ENCODE peak calls at places on chromosomes 4 and X, in eight cellular contexts. One of them, this sample, is unnamed.

GRCh38 chr4:112127736-112128322 is 17.4 kb upstream of the FAM241A start:
- DNase-seq in H9: no peak
- DNase-seq in OCI-LY7: no peak
- DNase-seq in ovary: no peak
- DNase-seq in colonic mucosa: no peak
- DNase-seq in CD8-positive, alpha-beta T cell: no peak
- DNase-seq in A549: no peak
- DNase-seq in fibroblast of lung: no peak
- DNase-seq in this sample: no peak

GRCh38 chr4:22515145-22515887 is 550 bp downstream of the ADGRA3 start:
- DNase-seq in H9: peak; percentile 71
- DNase-seq in OCI-LY7: no peak
- DNase-seq in ovary: peak; percentile 76
- DNase-seq in colonic mucosa: peak; percentile 78
- DNase-seq in CD8-positive, alpha-beta T cell: no peak
- DNase-seq in A549: peak; percentile 74
- DNase-seq in fibroblast of lung: peak; percentile 81
- DNase-seq in this sample: peak; percentile 83

GRCh38 chrX:71366674-71367256 is 608 bp downstream of the TAF1 start:
- DNase-seq in H9: no peak
- DNase-seq in OCI-LY7: peak; percentile 33
- DNase-seq in ovary: no peak
- DNase-seq in colonic mucosa: peak; percentile 36
- DNase-seq in CD8-positive, alpha-beta T cell: peak; percentile 26
- DNase-seq in A549: peak; percentile 23
- DNase-seq in fibroblast of lung: peak; percentile 27
- DNase-seq in this sample: peak; percentile 14

GRCh38 chrX:54560411-54560810 is 30.4 kb downstream of the GNL3L start:
- DNase-seq in H9: no peak
- DNase-seq in OCI-LY7: no peak
- DNase-seq in ovary: no peak
- DNase-seq in colonic mucosa: no peak
- DNase-seq in CD8-positive, alpha-beta T cell: no peak
- DNase-seq in A549: no peak
- DNase-seq in fibroblast of lung: no peak
- DNase-seq in this sample: no peak

GRCh38 chr4:80187677-80188076 is 9.6 kb upstream of the PRDM8 start:
- DNase-seq in H9: no peak
- DNase-seq in OCI-LY7: no peak
- DNase-seq in ovary: no peak
- DNase-seq in colonic mucosa: no peak
- DNase-seq in CD8-positive, alpha-beta T cell: no peak
- DNase-seq in A549: no peak
- DNase-seq in fibroblast of lung: no peak
- DNase-seq in this sample: no peak

GRCh38 chr4:4440333-4441061 is 53.6 kb downstream of the NSG1 start:
- DNase-seq in H9: no peak
- DNase-seq in OCI-LY7: no peak
- DNase-seq in ovary: no peak
- DNase-seq in colonic mucosa: no peak
- DNase-seq in CD8-positive, alpha-beta T cell: no peak
- DNase-seq in A549: no peak
- DNase-seq in fibroblast of lung: no peak
- DNase-seq in this sample: no peak

GRCh38 chr4:189377576-189377975 is 563.1 kb upstream of the FRG1 start:
- DNase-seq in H9: no peak
- DNase-seq in OCI-LY7: no peak
- DNase-seq in ovary: no peak
- DNase-seq in colonic mucosa: no peak
- DNase-seq in CD8-positive, alpha-beta T cell: no peak
- DNase-seq in A549: no peak
- DNase-seq in fibroblast of lung: no peak
- DNase-seq in this sample: no peak

GRCh38 chrX:19739683-19740082 is 147.7 kb downstream of the SH3KBP1 start:
- DNase-seq in H9: peak; percentile 59
- DNase-seq in OCI-LY7: peak; percentile 58
- DNase-seq in ovary: peak; percentile 50
- DNase-seq in colonic mucosa: peak; percentile 70
- DNase-seq in CD8-positive, alpha-beta T cell: peak; percentile 41
- DNase-seq in A549: peak; percentile 74
- DNase-seq in fibroblast of lung: peak; percentile 70
- DNase-seq in this sample: peak; percentile 60

GRCh38 chrX:47047989-47048388 is 30.3 kb upstream of the RGN start:
- DNase-seq in H9: no peak
- DNase-seq in OCI-LY7: no peak
- DNase-seq in ovary: no peak
- DNase-seq in colonic mucosa: no peak
- DNase-seq in CD8-positive, alpha-beta T cell: no peak
- DNase-seq in A549: no peak
- DNase-seq in fibroblast of lung: peak; percentile 6
- DNase-seq in this sample: peak; percentile 82

GRCh38 chr4:143085224-143085623 is 99.5 kb upstream of the USP38 start:
- DNase-seq in H9: no peak
- DNase-seq in OCI-LY7: no peak
- DNase-seq in ovary: no peak
- DNase-seq in colonic mucosa: no peak
- DNase-seq in CD8-positive, alpha-beta T cell: no peak
- DNase-seq in A549: peak; percentile 2
- DNase-seq in fibroblast of lung: peak; percentile 33
- DNase-seq in this sample: no peak

GRCh38 chr4:134027931-134028330 is 173.7 kb downstream of the PABPC4L start:
- DNase-seq in H9: no peak
- DNase-seq in OCI-LY7: no peak
- DNase-seq in ovary: no peak
- DNase-seq in colonic mucosa: no peak
- DNase-seq in CD8-positive, alpha-beta T cell: no peak
- DNase-seq in A549: peak; percentile 34
- DNase-seq in fibroblast of lung: peak; percentile 76
- DNase-seq in this sample: no peak

GRCh38 chrX:153580700-153581386 is 18.1 kb downstream of the CCNQ start:
- DNase-seq in H9: peak; percentile 61
- DNase-seq in OCI-LY7: no peak
- DNase-seq in ovary: no peak
- DNase-seq in colonic mucosa: no peak
- DNase-seq in CD8-positive, alpha-beta T cell: no peak
- DNase-seq in A549: peak; percentile 14
- DNase-seq in fibroblast of lung: no peak
- DNase-seq in this sample: no peak

GRCh38 chr4:123643691-123644090 is 247.1 kb downstream of the SPRY1 start:
- DNase-seq in H9: no peak
- DNase-seq in OCI-LY7: no peak
- DNase-seq in ovary: no peak
- DNase-seq in colonic mucosa: no peak
- DNase-seq in CD8-positive, alpha-beta T cell: no peak
- DNase-seq in A549: no peak
- DNase-seq in fibroblast of lung: no peak
- DNase-seq in this sample: no peak

GRCh38 chr4:123638834-123639233 is 242.2 kb downstream of the SPRY1 start:
- DNase-seq in H9: no peak
- DNase-seq in OCI-LY7: no peak
- DNase-seq in ovary: no peak
- DNase-seq in colonic mucosa: no peak
- DNase-seq in CD8-positive, alpha-beta T cell: no peak
- DNase-seq in A549: no peak
- DNase-seq in fibroblast of lung: no peak
- DNase-seq in this sample: no peak

GRCh38 chr4:123640271-123640670 is 243.7 kb downstream of the SPRY1 start:
- DNase-seq in H9: no peak
- DNase-seq in OCI-LY7: no peak
- DNase-seq in ovary: no peak
- DNase-seq in colonic mucosa: no peak
- DNase-seq in CD8-positive, alpha-beta T cell: no peak
- DNase-seq in A549: no peak
- DNase-seq in fibroblast of lung: no peak
- DNase-seq in this sample: no peak

GRCh38 chr4:123640824-123641223 is 244.2 kb downstream of the SPRY1 start:
- DNase-seq in H9: no peak
- DNase-seq in OCI-LY7: no peak
- DNase-seq in ovary: no peak
- DNase-seq in colonic mucosa: no peak
- DNase-seq in CD8-positive, alpha-beta T cell: no peak
- DNase-seq in A549: no peak
- DNase-seq in fibroblast of lung: no peak
- DNase-seq in this sample: no peak
- H3K4me1 ChIP-seq in H9: no peaks in the 10 kb centered on the region
- H3K4me1 ChIP-seq in OCI-LY7: no peaks in the 10 kb centered on the region
- H3K4me1 ChIP-seq in ovary: no peaks in the 10 kb centered on the region
- H3K4me1 ChIP-seq in colonic mucosa: no peaks in the 10 kb centered on the region
- H3K4me1 ChIP-seq in CD8-positive, alpha-beta T cell: no peaks in the 10 kb centered on the region
- H3K4me1 ChIP-seq in A549: no peaks in the 10 kb centered on the region
- H3K4me1 ChIP-seq in fibroblast of lung: no peaks in the 10 kb centered on the region
- H3K4me1 ChIP-seq in this sample: no peaks in the 10 kb centered on the region

DNA sequence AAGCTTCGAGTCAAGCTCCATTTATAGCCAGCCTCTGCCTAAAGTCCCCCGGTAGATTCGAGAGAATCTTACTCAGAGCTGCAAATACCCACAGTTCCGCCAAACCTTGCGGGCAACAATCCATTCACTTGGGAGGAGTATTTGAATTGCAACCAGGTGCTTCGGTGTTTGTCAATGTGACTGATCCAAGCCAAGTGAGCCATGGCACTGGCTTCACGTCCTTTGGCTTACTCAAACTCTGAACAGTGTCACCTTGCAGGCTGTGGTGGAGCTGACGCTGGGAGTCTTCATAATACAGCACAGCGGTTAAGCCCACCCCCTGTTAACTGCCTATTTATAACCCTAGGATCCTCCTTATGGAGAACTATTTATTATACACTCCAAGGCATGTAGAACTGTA is 11.2 kb downstream of the CD40LG start:
- DNase-seq in H9: no peak
- DNase-seq in OCI-LY7: no peak
- DNase-seq in ovary: no peak
- DNase-seq in colonic mucosa: no peak
- DNase-seq in CD8-positive, alpha-beta T cell: no peak
- DNase-seq in A549: no peak
- DNase-seq in fibroblast of lung: no peak
- DNase-seq in this sample: no peak
- H3K4me1 ChIP-seq in H9: no peaks in the 10 kb centered on the region
- H3K4me1 ChIP-seq in OCI-LY7: peaks cover 14% of the 10 kb centered on the region
- H3K4me1 ChIP-seq in ovary: no peaks in the 10 kb centered on the region
- H3K4me1 ChIP-seq in colonic mucosa: no peaks in the 10 kb centered on the region
- H3K4me1 ChIP-seq in CD8-positive, alpha-beta T cell: peaks cover 54% of the 10 kb centered on the region
- H3K4me1 ChIP-seq in A549: no peaks in the 10 kb centered on the region
- H3K4me1 ChIP-seq in fibroblast of lung: no peaks in the 10 kb centered on the region
- H3K4me1 ChIP-seq in this sample: no peaks in the 10 kb centered on the region

GRCh38 chr4:7139167-7139979 is 53.0 kb upstream of the SORCS2 start:
- DNase-seq in H9: no peak
- DNase-seq in OCI-LY7: no peak
- DNase-seq in ovary: no peak
- DNase-seq in colonic mucosa: no peak
- DNase-seq in CD8-positive, alpha-beta T cell: no peak
- DNase-seq in A549: no peak
- DNase-seq in fibroblast of lung: no peak
- DNase-seq in this sample: no peak

GRCh38 chr4:7140062-7140691 is 52.2 kb upstream of the SORCS2 start:
- DNase-seq in H9: no peak
- DNase-seq in OCI-LY7: no peak
- DNase-seq in ovary: no peak
- DNase-seq in colonic mucosa: no peak
- DNase-seq in CD8-positive, alpha-beta T cell: no peak
- DNase-seq in A549: no peak
- DNase-seq in fibroblast of lung: no peak
- DNase-seq in this sample: no peak

GRCh38 chr4:7138223-7139166 is 53.8 kb upstream of the SORCS2 start:
- DNase-seq in H9: no peak
- DNase-seq in OCI-LY7: no peak
- DNase-seq in ovary: no peak
- DNase-seq in colonic mucosa: no peak
- DNase-seq in CD8-positive, alpha-beta T cell: no peak
- DNase-seq in A549: no peak
- DNase-seq in fibroblast of lung: no peak
- DNase-seq in this sample: no peak

GRCh38 chr4:7135389-7135746 is 57.0 kb upstream of the SORCS2 start:
- DNase-seq in H9: no peak
- DNase-seq in OCI-LY7: no peak
- DNase-seq in ovary: no peak
- DNase-seq in colonic mucosa: no peak
- DNase-seq in CD8-positive, alpha-beta T cell: no peak
- DNase-seq in A549: no peak
- DNase-seq in fibroblast of lung: peak; percentile 68
- DNase-seq in this sample: no peak

GRCh38 chr4:7137346-7138200 is 54.8 kb upstream of the SORCS2 start:
- DNase-seq in H9: no peak
- DNase-seq in OCI-LY7: no peak
- DNase-seq in ovary: no peak
- DNase-seq in colonic mucosa: no peak
- DNase-seq in CD8-positive, alpha-beta T cell: no peak
- DNase-seq in A549: no peak
- DNase-seq in fibroblast of lung: no peak
- DNase-seq in this sample: no peak
- H3K4me1 ChIP-seq in H9: peaks cover 3% of the 10 kb centered on the region
- H3K4me1 ChIP-seq in OCI-LY7: no peaks in the 10 kb centered on the region
- H3K4me1 ChIP-seq in ovary: peaks cover 7% of the 10 kb centered on the region
- H3K4me1 ChIP-seq in colonic mucosa: no peaks in the 10 kb centered on the region
- H3K4me1 ChIP-seq in CD8-positive, alpha-beta T cell: no peaks in the 10 kb centered on the region
- H3K4me1 ChIP-seq in A549: no peaks in the 10 kb centered on the region
- H3K4me1 ChIP-seq in fibroblast of lung: peaks cover 10% of the 10 kb centered on the region
- H3K4me1 ChIP-seq in this sample: no peaks in the 10 kb centered on the region

GRCh38 chr4:41144812-41145211 is 69.5 kb downstream of the APBB2 start:
- DNase-seq in H9: no peak
- DNase-seq in OCI-LY7: no peak
- DNase-seq in ovary: no peak
- DNase-seq in colonic mucosa: no peak
- DNase-seq in CD8-positive, alpha-beta T cell: no peak
- DNase-seq in A549: no peak
- DNase-seq in fibroblast of lung: no peak
- DNase-seq in this sample: peak; percentile 81
- H3K4me1 ChIP-seq in H9: no peaks in the 10 kb centered on the region
- H3K4me1 ChIP-seq in OCI-LY7: peaks cover 6% of the 10 kb centered on the region
- H3K4me1 ChIP-seq in ovary: peaks cover 26% of the 10 kb centered on the region
- H3K4me1 ChIP-seq in colonic mucosa: peaks cover 4% of the 10 kb centered on the region
- H3K4me1 ChIP-seq in CD8-positive, alpha-beta T cell: no peaks in the 10 kb centered on the region
- H3K4me1 ChIP-seq in A549: peaks cover 44% of the 10 kb centered on the region
- H3K4me1 ChIP-seq in fibroblast of lung: peaks cover 38% of the 10 kb centered on the region
- H3K4me1 ChIP-seq in this sample: peaks cover 39% of the 10 kb centered on the region

DNA sequence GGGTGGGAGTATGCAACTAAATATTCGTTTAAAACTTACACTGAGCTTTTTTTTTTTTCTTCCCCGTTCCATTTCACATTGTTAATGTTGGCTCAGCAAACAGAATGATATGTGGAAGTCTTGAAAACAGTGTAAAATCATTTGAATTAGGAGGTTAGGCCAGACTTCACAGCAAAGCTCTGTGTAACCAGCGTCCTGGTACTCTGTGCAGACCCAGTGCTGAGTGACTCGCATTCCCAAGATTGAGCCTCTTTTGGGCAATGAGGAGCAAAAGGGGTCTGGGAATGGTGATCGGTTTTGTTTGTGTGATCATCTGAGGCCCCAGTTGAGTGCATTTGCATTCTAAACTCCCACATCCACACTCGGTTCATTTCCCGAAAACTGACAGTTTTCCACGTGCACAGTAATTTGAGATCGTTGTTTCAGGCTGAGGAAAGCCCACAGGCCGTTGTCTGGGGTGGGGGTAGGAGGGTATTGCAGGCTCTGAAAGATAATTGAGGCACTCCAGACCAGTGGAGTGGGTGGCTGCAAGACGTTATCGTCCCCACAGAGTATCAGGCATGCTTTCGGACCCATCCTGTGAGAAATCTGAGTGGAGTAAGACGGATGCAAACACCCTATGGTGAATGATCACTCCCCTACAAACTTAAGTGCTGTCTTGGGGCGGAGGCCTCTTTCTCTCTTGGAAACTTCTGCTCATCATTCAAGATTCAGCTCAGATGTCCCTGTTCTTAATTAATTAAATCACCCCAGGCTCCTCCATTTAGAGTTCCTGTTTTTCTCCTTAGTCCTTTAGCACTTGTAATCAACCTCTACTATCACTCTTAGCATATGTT is 96.0 kb downstream of the AFF1 start:
- DNase-seq in H9: no peak
- DNase-seq in OCI-LY7: no peak
- DNase-seq in ovary: no peak
- DNase-seq in colonic mucosa: no peak
- DNase-seq in CD8-positive, alpha-beta T cell: no peak
- DNase-seq in A549: no peak
- DNase-seq in fibroblast of lung: peak; percentile 46
- DNase-seq in this sample: no peak
- H3K4me1 ChIP-seq in H9: peaks cover 8% of the 10 kb centered on the region
- H3K4me1 ChIP-seq in OCI-LY7: peaks cover 47% of the 10 kb centered on the region
- H3K4me1 ChIP-seq in ovary: peaks cover 43% of the 10 kb centered on the region
- H3K4me1 ChIP-seq in colonic mucosa: peaks cover 33% of the 10 kb centered on the region
- H3K4me1 ChIP-seq in CD8-positive, alpha-beta T cell: peaks cover 12% of the 10 kb centered on the region
- H3K4me1 ChIP-seq in A549: peaks cover 64% of the 10 kb centered on the region
- H3K4me1 ChIP-seq in fibroblast of lung: peaks cover 18% of the 10 kb centered on the region
- H3K4me1 ChIP-seq in this sample: peaks cover 45% of the 10 kb centered on the region